ENCODE peak calls at places on chromosomes 4 and X, in ten cellular contexts. One of them, this sample, is unnamed.

GRCh38 chr4:1463927-1464540 is 57.8 kb upstream of the NKX1-1 start:
- DNase-seq in IMR-90: no peak
- DNase-seq in thyroid gland: no peak
- DNase-seq in breast epithelium: peak; percentile 28
- DNase-seq in GM12878: no peak
- DNase-seq in A549: no peak
- DNase-seq in body of pancreas: no peak
- DNase-seq in esophagus squamous epithelium: no peak
- DNase-seq in tibial nerve: no peak
- DNase-seq in right lobe of liver: peak; percentile 8
- DNase-seq in this sample: no peak

GRCh38 chr4:76526585-76526990 is 91.6 kb downstream of the SHROOM3 start:
- DNase-seq in IMR-90: no peak
- DNase-seq in thyroid gland: no peak
- DNase-seq in breast epithelium: no peak
- DNase-seq in GM12878: no peak
- DNase-seq in A549: no peak
- DNase-seq in body of pancreas: peak; percentile 80
- DNase-seq in esophagus squamous epithelium: no peak
- DNase-seq in tibial nerve: no peak
- DNase-seq in right lobe of liver: no peak
- DNase-seq in this sample: no peak

GRCh38 chr4:124409044-124409443 is 303.5 kb downstream of the ANKRD50 start:
- DNase-seq in IMR-90: peak; percentile 39
- DNase-seq in thyroid gland: no peak
- DNase-seq in breast epithelium: no peak
- DNase-seq in GM12878: no peak
- DNase-seq in A549: no peak
- DNase-seq in body of pancreas: no peak
- DNase-seq in esophagus squamous epithelium: no peak
- DNase-seq in tibial nerve: no peak
- DNase-seq in right lobe of liver: no peak
- DNase-seq in this sample: no peak

GRCh38 chrX:133254666-133255065 is 36.5 kb upstream of the TFDP3 start:
- DNase-seq in IMR-90: peak; percentile 41
- DNase-seq in thyroid gland: no peak
- DNase-seq in breast epithelium: no peak
- DNase-seq in GM12878: no peak
- DNase-seq in A549: no peak
- DNase-seq in body of pancreas: no peak
- DNase-seq in esophagus squamous epithelium: no peak
- DNase-seq in tibial nerve: no peak
- DNase-seq in right lobe of liver: no peak
- DNase-seq in this sample: peak; percentile 6

GRCh38 chr4:87093443-87094123 is 126.8 kb downstream of the KLHL8 start:
- DNase-seq in IMR-90: peak; percentile 72
- DNase-seq in thyroid gland: peak; percentile 33
- DNase-seq in breast epithelium: no peak
- DNase-seq in GM12878: peak; percentile 43
- DNase-seq in A549: peak; percentile 55
- DNase-seq in body of pancreas: peak; percentile 50
- DNase-seq in esophagus squamous epithelium: no peak
- DNase-seq in tibial nerve: no peak
- DNase-seq in right lobe of liver: no peak
- DNase-seq in this sample: no peak

GRCh38 chrX:82412851-82413250 is 1095.2 kb upstream of the POU3F4 start:
- DNase-seq in IMR-90: no peak
- DNase-seq in thyroid gland: no peak
- DNase-seq in breast epithelium: no peak
- DNase-seq in GM12878: no peak
- DNase-seq in A549: no peak
- DNase-seq in body of pancreas: no peak
- DNase-seq in esophagus squamous epithelium: no peak
- DNase-seq in tibial nerve: no peak
- DNase-seq in right lobe of liver: no peak
- DNase-seq in this sample: no peak

GRCh38 chr4:101977096-101977495 is 186.6 kb downstream of the BANK1 start:
- DNase-seq in IMR-90: peak; percentile 94
- DNase-seq in thyroid gland: peak; percentile 41
- DNase-seq in breast epithelium: no peak
- DNase-seq in GM12878: no peak
- DNase-seq in A549: peak; percentile 14
- DNase-seq in body of pancreas: no peak
- DNase-seq in esophagus squamous epithelium: no peak
- DNase-seq in tibial nerve: no peak
- DNase-seq in right lobe of liver: no peak
- DNase-seq in this sample: peak; percentile 7

GRCh38 chr4:26885912-26886274 is 25.3 kb downstream of the STIM2 start:
- DNase-seq in IMR-90: no peak
- DNase-seq in thyroid gland: no peak
- DNase-seq in breast epithelium: no peak
- DNase-seq in GM12878: peak; percentile 65
- DNase-seq in A549: no peak
- DNase-seq in body of pancreas: peak; percentile 60
- DNase-seq in esophagus squamous epithelium: peak; percentile 19
- DNase-seq in tibial nerve: no peak
- DNase-seq in right lobe of liver: no peak
- DNase-seq in this sample: no peak

DNA sequence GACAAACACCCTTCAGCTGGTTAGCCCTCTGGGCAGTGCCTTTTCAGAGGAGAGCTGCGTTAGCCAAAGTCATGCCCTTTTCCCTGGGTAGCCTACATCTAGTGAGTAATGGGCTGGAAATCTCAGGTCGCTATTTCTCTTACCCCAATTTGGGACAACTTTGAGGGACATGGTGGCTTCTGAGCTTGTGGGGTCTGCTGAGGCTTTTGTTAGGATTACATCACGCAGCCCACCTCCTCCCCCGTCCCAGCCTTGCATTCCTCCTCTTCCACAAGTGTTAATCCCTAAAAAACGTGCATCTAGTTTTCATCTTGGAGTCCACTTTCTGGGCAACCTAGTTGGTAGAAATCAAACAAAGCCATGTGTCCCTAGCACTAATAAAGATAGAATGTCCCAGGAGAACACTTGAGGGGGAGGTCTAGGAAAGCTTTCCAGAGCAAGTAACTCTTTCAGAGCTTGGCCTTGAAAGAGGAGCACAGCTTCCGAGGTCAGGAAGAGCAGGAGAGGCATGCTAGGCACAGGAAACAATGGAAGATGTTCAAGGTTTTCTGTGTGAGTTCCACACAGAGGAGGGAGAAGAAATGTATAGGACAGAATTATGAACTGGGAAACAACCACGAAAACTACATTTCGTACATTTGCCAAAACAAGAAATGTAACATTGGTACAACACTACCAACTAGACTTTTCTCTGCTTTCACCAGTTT is 2.8 kb downstream of the MRFAP1 start:
- DNase-seq in IMR-90: no peak
- DNase-seq in thyroid gland: no peak
- DNase-seq in breast epithelium: peak; percentile 2
- DNase-seq in GM12878: no peak
- DNase-seq in A549: no peak
- DNase-seq in body of pancreas: no peak
- DNase-seq in esophagus squamous epithelium: no peak
- DNase-seq in tibial nerve: no peak
- DNase-seq in right lobe of liver: no peak
- DNase-seq in this sample: no peak
- TF ChIP-seq POLR2A in IMR-90: no peak
- TF ChIP-seq POLR2A in thyroid gland: no peak
- TF ChIP-seq POLR2A in breast epithelium: no peak
- TF ChIP-seq POLR2A in GM12878: no peak
- TF ChIP-seq POLR2A in A549: no peak
- TF ChIP-seq POLR2A in body of pancreas: no peak
- TF ChIP-seq POLR2A in esophagus squamous epithelium: no peak
- TF ChIP-seq POLR2A in tibial nerve: no peak
- TF ChIP-seq POLR2A in right lobe of liver: no peak
- TF ChIP-seq POLR2A in this sample: no peak

GRCh38 chr4:16897991-16898827 is at the start of gene LDB2:
- DNase-seq in IMR-90: peak; percentile 88
- DNase-seq in thyroid gland: peak; percentile 84
- DNase-seq in breast epithelium: no peak
- DNase-seq in GM12878: no peak
- DNase-seq in A549: no peak
- DNase-seq in body of pancreas: peak; percentile 51
- DNase-seq in esophagus squamous epithelium: no peak
- DNase-seq in tibial nerve: peak; percentile 51
- DNase-seq in right lobe of liver: peak; percentile 51
- DNase-seq in this sample: no peak
- TF ChIP-seq POLR2A in IMR-90: no peak
- TF ChIP-seq POLR2A in thyroid gland: peak; percentile 40
- TF ChIP-seq POLR2A in breast epithelium: no peak
- TF ChIP-seq POLR2A in GM12878: no peak
- TF ChIP-seq POLR2A in A549: no peak
- TF ChIP-seq POLR2A in body of pancreas: peak; percentile 10
- TF ChIP-seq POLR2A in esophagus squamous epithelium: peak; percentile 28
- TF ChIP-seq POLR2A in tibial nerve: no peak
- TF ChIP-seq POLR2A in right lobe of liver: no peak
- TF ChIP-seq POLR2A in this sample: no peak

DNA sequence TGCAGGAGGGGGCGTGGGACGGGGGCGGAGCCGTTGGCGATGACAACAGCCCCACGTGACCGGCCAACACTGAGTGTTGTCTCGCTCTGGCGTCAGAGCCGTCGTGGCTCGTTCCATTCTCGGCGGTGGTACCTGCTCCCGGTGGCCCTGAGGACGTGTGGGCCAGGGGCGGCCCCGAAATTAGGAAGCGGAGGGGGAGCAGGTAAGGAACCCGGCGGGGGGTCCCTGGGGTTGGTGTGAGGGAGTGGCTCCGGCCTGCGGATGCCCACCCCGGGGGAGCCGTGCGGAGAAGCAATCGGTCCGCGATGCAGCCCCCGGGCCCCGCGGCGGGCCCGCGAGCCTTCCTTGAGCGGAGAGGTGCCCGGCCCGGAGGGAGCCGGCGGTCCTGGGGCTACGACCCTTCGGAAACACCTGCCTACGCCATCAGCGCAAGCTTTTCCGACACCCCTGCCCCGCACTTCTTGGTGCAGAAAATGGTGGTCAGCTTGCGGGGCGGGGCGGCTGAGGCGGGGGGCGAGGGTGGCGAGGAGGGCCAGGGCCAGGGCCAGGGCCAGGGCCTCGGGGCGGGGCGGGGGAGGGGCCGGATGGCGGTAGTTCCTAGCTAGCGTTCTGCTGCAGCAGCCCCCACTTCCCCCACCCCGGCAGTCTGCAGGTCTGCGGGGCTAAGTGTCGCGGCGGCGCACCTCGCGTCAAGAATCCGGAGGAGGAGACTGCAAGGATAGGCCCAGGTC is at the start of gene BEX4:
- DNase-seq in IMR-90: peak; percentile 41
- DNase-seq in thyroid gland: peak; percentile 85
- DNase-seq in breast epithelium: peak; percentile 85
- DNase-seq in GM12878: no peak
- DNase-seq in A549: peak; percentile 55
- DNase-seq in body of pancreas: peak; percentile 84
- DNase-seq in esophagus squamous epithelium: peak; percentile 30
- DNase-seq in tibial nerve: peak; percentile 58
- DNase-seq in right lobe of liver: peak; percentile 84
- DNase-seq in this sample: no peak
- TF ChIP-seq POLR2A in IMR-90: no peak
- TF ChIP-seq POLR2A in thyroid gland: peak; percentile 94
- TF ChIP-seq POLR2A in breast epithelium: peak; percentile 78
- TF ChIP-seq POLR2A in GM12878: peak; percentile 88
- TF ChIP-seq POLR2A in A549: no peak
- TF ChIP-seq POLR2A in body of pancreas: peak; percentile 91
- TF ChIP-seq POLR2A in esophagus squamous epithelium: peak; percentile 83
- TF ChIP-seq POLR2A in tibial nerve: peak; percentile 82
- TF ChIP-seq POLR2A in right lobe of liver: peak; percentile 44
- TF ChIP-seq POLR2A in this sample: no peak

DNA sequence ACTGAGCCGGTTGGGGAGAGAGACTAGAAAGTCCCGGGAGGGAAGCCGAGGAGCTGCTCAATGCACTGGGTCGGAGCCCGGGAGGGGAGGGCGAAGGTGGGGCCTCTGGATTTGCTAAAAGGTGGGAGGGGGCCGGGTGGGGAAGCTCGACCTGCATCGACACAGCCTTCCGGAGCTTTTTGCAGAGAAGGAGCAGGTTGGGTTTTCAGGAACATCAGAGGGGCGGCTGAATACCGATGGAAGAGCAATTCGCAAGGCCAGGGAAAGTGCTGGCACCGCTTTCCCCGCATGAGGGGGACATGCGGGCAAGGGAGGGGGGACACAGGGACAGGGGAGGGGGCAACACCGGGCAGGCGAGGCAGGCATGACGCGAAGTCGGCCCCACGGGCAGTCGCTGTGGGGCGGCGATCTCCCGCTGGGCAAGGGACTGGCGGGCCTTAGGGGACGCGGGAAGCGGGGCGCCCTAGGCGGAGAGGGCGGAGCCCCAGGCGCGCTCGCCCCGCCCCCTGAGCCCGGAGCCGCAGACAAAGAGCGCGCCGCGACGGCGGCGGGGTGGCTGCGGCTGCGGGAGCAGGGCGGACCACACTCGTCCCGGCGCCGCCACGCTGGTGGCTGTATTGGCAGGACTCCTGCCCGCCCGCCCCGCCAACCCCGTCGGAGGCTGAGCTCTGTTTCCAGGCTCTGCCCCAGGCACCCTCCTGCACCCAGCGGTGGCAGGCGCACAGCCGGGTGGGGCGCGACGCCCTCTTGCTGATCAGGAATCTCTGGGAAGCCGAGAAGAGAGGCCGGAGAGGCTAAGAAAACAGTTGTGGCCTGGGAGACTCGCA is 11.6 kb downstream of the PDZD4 start:
- DNase-seq in IMR-90: no peak
- DNase-seq in thyroid gland: peak; percentile 15
- DNase-seq in breast epithelium: no peak
- DNase-seq in GM12878: no peak
- DNase-seq in A549: peak; percentile 57
- DNase-seq in body of pancreas: no peak
- DNase-seq in esophagus squamous epithelium: no peak
- DNase-seq in tibial nerve: no peak
- DNase-seq in right lobe of liver: no peak
- DNase-seq in this sample: peak; percentile 77
- TF ChIP-seq POLR2A in IMR-90: no peak
- TF ChIP-seq POLR2A in thyroid gland: no peak
- TF ChIP-seq POLR2A in breast epithelium: no peak
- TF ChIP-seq POLR2A in GM12878: no peak
- TF ChIP-seq POLR2A in A549: peak; percentile 61
- TF ChIP-seq POLR2A in body of pancreas: no peak
- TF ChIP-seq POLR2A in esophagus squamous epithelium: no peak
- TF ChIP-seq POLR2A in tibial nerve: no peak
- TF ChIP-seq POLR2A in right lobe of liver: no peak
- TF ChIP-seq POLR2A in this sample: peak; percentile 47

This sample was measured in H54.